ENCODE peak calls at places on chromosome 13, in six cellular contexts. L is psoas muscle; B is T-cell; U is stimulated activated CD4-positive, alpha-beta T cell treated with anti-CD3 and anti-CD28 coated beads, Interleukin-2, amount 100 ng/mL, for 48 hours; W is D721Med; S is esophagus muscularis mucosa. H is an unnamed sample.

GRCh38 chr13:103431880-103432279 is 365.7 kb upstream of the SLC10A2 start:
- DNase-seq in L (no peak), B (no peak), U (no peak), W (no peak), S (no peak), H (no peak)

GRCh38 chr13:26956532-26957142 is 196.1 kb upstream of the GPR12 start:
- DNase-seq in L (no peak), B (no peak), U (no peak), W (no peak), S (no peak), H (no peak)

GRCh38 chr13:20188649-20189553 is 3.8 kb downstream of the GJB2 start:
- DNase-seq in L (no peak), B (no peak), U (no peak), W (no peak), S (no peak), H (no peak)

GRCh38 chr13:42553098-42554046 is 20.6 kb upstream of the TNFSF11 start:
- DNase-seq in L (no peak), B (no peak), U (no peak), W (no peak), S (no peak), H (no peak)

GRCh38 chr13:29081036-29081435 is 260.9 kb downstream of the MTUS2 start:
- DNase-seq in L (no peak), B (peak), U (no peak), W (no peak), S (no peak), H (peak)

GRCh38 chr13:44451109-44451508 is 77.5 kb downstream of the SERP2 start:
- DNase-seq in L (peak), B (no peak), U (no peak), W (no peak), S (no peak), H (no peak)

GRCh38 chr13:112688560-112689497 is 1.0 kb upstream of the ATP11A start:
- DNase-seq in L (no peak), B (no peak), U (peak), W (no peak), S (no peak), H (peak)

GRCh38 chr13:51675385-51675784 is 91.1 kb downstream of the WDFY2 start:
- DNase-seq in L (no peak), B (no peak), U (no peak), W (no peak), S (no peak), H (no peak)

GRCh38 chr13:39047560-39047959 is 9.3 kb downstream of the NHLRC3 start:
- DNase-seq in L (no peak), B (no peak), U (no peak), W (no peak), S (no peak), H (no peak)

GRCh38 chr13:102687520-102687919 is 7.3 kb downstream of the METTL21C start:
- DNase-seq in L (no peak), B (no peak), U (no peak), W (no peak), S (peak), H (no peak)

GRCh38 chr13:90416519-90416918 is 931.0 kb upstream of the MIR17HG start:
- DNase-seq in L (no peak), B (no peak), U (no peak), W (no peak), S (no peak), H (no peak)

GRCh38 chr13:48132961-48133360 is 38.1 kb upstream of the MED4 start:
- DNase-seq in L (no peak), B (no peak), U (no peak), W (no peak), S (no peak), H (no peak)

GRCh38 chr13:58852076-58852475 is 1220.5 kb downstream of the PCDH17 start:
- DNase-seq in L (no peak), B (no peak), U (no peak), W (no peak), S (no peak), H (no peak)

GRCh38 chr13:106373304-106373988 is 162.0 kb downstream of the EFNB2 start:
- DNase-seq in L (no peak), B (no peak), U (no peak), W (no peak), S (no peak), H (no peak)

GRCh38 chr13:95535243-95535642 is 17.3 kb upstream of the CLDN10 start:
- DNase-seq in L (no peak), B (no peak), U (no peak), W (no peak), S (no peak), H (no peak)

GRCh38 chr13:57716295-57716694 is 84.8 kb downstream of the PCDH17 start:
- DNase-seq in L (no peak), B (no peak), U (no peak), W (no peak), S (no peak), H (no peak)

GRCh38 chr13:73922728-73923393 is 211.3 kb downstream of the KLF12 start:
- DNase-seq in L (no peak), B (no peak), U (no peak), W (no peak), S (no peak), H (no peak)

GRCh38 chr13:113770441-113770840 is 11.4 kb downstream of the TMEM255B start:
- DNase-seq in L (no peak), B (no peak), U (no peak), W (no peak), S (no peak), H (no peak)

GRCh38 chr13:112618501-112618900 is 30.5 kb upstream of the TUBGCP3 start:
- DNase-seq in L (no peak), B (no peak), U (no peak), W (no peak), S (peak), H (no peak)